ENCODE peak calls at places on chromosomes 3 and 15, in eight cellular contexts. O is kidney, M is pancreas, S is cardiac fibroblast, C is fibroblast of mammary gland, V is fibroblast of lung, Q is A549, Z is brain microvascular endothelial cell. J is an unnamed sample.

GRCh38 chr15:83978588-83978987 is 257.0 kb upstream of the GOLGA6L4 start:
- DNase-seq in O (no peak), M (no peak), S (no peak), C (no peak), V (no peak), Q (no peak), Z (no peak), J (no peak)

GRCh38 chr3:161672478-161672877 is 175.9 kb downstream of the OTOL1 start:
- DNase-seq in O (no peak), M (no peak), S (no peak), C (peak), V (no peak), Q (no peak), Z (no peak), J (no peak)

GRCh38 chr3:28743843-28744242 is 395.2 kb upstream of the AZI2 start:
- DNase-seq in O (no peak), M (no peak), S (no peak), C (no peak), V (peak), Q (peak), Z (no peak), J (no peak)

GRCh38 chr15:75551076-75551475 is 28.0 kb downstream of the PTPN9 start:
- DNase-seq in O (no peak), M (no peak), S (no peak), C (no peak), V (no peak), Q (no peak), Z (no peak), J (no peak)

GRCh38 chr3:73874596-73874995 is 249.9 kb upstream of the PDZRN3 start:
- DNase-seq in O (no peak), M (no peak), S (no peak), C (no peak), V (no peak), Q (no peak), Z (no peak), J (no peak)

GRCh38 chr15:98734472-98735284 is 86.3 kb downstream of the IGF1R start:
- DNase-seq in O (no peak), M (no peak), S (peak), C (peak), V (peak), Q (no peak), Z (no peak), J (peak)

GRCh38 chr15:26294062-26294689 is 431.0 kb upstream of the ATP10A start:
- DNase-seq in O (peak), M (no peak), S (no peak), C (no peak), V (no peak), Q (no peak), Z (no peak), J (no peak)

GRCh38 chr3:50057756-50058155 is 31.0 kb upstream of the RBM5 start:
- DNase-seq in O (no peak), M (no peak), S (no peak), C (no peak), V (no peak), Q (no peak), Z (no peak), J (no peak)

GRCh38 chr3:171375704-171376103 is 84.5 kb downstream of the TNIK start:
- DNase-seq in O (no peak), M (no peak), S (no peak), C (no peak), V (no peak), Q (no peak), Z (no peak), J (no peak)

GRCh38 chr15:47514251-47514652 is 203.1 kb upstream of the SEMA6D start:
- DNase-seq in O (no peak), M (no peak), S (peak), C (peak), V (peak), Q (no peak), Z (peak), J (peak)

GRCh38 chr15:52797625-52798501 is 7.7 kb upstream of the ONECUT1 start:
- DNase-seq in O (no peak), M (no peak), S (no peak), C (no peak), V (no peak), Q (no peak), Z (no peak), J (no peak)
- H3K4me3 ChIP-seq in O (no peak), M (no peak), S (no peak), C (no peak), V (no peak), Q (no peak), Z (no peak), J (no peak)

GRCh38 chr3:154730221-154730620 is 300.2 kb upstream of the GPR149 start:
- DNase-seq in O (no peak), M (no peak), S (no peak), C (peak), V (no peak), Q (no peak), Z (no peak), J (peak)
- TF ChIP-seq CTCF in O (peak), M (no peak), S (no peak), C (no peak), V (no peak), Q (no peak), Z (no peak), J (no peak)

GRCh38 chr15:40049076-40049475 is 10.1 kb upstream of the SRP14 start:
- DNase-seq in O (no peak), M (no peak), S (no peak), C (no peak), V (no peak), Q (no peak), Z (no peak), J (no peak)
- H3K4me3 ChIP-seq in O (no peak), M (no peak), S (no peak), C (no peak), V (no peak), Q (no peak), Z (no peak), J (no peak)

DNA sequence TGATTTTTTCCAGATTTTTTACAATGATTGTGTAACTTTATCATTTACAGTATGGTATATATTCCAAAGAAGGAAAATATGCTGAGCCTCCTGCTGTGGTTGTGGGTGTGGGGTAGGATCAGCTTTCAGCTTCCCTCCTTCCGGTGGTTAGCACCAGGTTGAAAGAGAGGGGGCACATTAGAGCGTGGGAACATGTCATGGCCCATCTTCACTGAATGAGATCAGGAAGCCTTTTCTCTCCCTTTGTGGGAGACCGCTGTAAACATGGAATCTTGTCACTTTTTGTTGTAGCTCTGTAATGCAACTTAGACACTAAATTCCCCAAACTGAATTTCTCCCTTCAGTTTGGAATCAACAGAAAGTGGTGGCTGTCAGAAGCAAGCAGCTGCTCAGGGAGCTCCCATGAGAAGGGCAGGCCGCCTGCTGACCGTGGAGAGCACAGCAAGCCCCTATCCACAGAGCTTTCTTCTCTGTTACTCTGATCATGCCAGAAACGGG is 86.7 kb upstream of the LIMD1 start:
- DNase-seq in O (no peak), M (no peak), S (peak), C (peak), V (peak), Q (peak), Z (peak), J (peak)
- TF ChIP-seq CTCF in O (no peak), M (no peak), S (peak), C (peak), V (peak), Q (no peak), Z (peak), J (peak)

DNA sequence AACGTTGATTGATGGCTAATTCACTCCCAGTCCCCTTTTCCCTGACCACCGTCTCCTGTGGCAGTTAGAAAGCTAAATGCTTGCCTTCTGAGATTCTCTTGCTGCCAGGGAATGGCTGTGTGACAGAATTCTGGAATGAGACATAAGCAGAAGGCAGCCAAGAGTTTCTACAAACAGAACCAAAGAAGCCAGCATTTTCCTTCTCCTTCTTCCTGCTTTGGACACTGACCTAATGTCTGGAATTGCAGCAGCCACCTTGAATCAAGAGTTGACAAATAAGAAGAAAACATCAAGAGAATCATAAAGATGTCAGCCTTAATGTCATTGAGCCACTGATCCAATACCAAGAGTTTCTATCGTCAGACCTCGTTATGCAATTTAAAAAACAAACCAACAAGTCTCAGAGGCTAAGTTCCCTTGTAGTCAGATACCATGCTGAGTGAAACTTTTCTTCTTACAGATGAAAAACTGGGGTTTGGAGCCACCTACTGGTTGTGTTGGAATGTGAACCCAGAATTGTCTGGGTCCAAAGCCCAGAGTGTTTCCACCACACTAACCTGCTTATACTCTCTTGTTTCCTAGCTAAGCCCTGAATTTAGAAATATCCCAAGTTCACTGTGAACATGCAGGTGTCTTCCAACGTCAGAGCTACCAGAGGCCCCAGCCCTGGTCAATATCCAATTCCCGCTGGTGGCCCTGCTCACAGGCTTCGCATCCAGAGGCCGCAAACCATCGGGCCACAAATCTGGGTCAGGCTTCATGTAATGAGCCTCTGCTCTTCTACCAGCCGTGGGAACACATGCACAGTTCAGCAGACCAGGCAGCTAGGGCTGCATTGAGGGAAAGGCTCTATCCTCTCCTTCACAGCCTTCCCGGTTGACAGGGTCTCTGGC is 42.5 kb downstream of the MCF2L2 start:
- DNase-seq in O (no peak), M (no peak), S (peak), C (peak), V (peak), Q (peak), Z (peak), J (peak)
- H3K4me3 ChIP-seq in O (no peak), M (no peak), S (no peak), C (no peak), V (no peak), Q (no peak), Z (no peak), J (no peak)

GRCh38 chr3:98068824-98069223 is 18.1 kb upstream of the OR5AC2 start:
- DNase-seq in O (no peak), M (no peak), S (no peak), C (no peak), V (no peak), Q (no peak), Z (no peak), J (no peak)
- TF ChIP-seq CTCF in O (no peak), M (no peak), S (no peak), C (peak), V (no peak), Q (no peak), Z (no peak), J (no peak)

GRCh38 chr3:157276801-157277200 is 116.9 kb upstream of the CCNL1 start:
- DNase-seq in O (no peak), M (no peak), S (no peak), C (no peak), V (no peak), Q (no peak), Z (no peak), J (no peak)

GRCh38 chr3:157279237-157279636 is 119.3 kb upstream of the CCNL1 start:
- DNase-seq in O (no peak), M (no peak), S (no peak), C (no peak), V (no peak), Q (no peak), Z (no peak), J (no peak)

GRCh38 chr3:157280786-157281185 is 120.8 kb upstream of the CCNL1 start:
- DNase-seq in O (no peak), M (no peak), S (peak), C (peak), V (no peak), Q (no peak), Z (no peak), J (peak)

GRCh38 chr3:157285966-157286365 is 126.0 kb upstream of the CCNL1 start:
- DNase-seq in O (no peak), M (no peak), S (no peak), C (no peak), V (no peak), Q (no peak), Z (no peak), J (no peak)

DNA sequence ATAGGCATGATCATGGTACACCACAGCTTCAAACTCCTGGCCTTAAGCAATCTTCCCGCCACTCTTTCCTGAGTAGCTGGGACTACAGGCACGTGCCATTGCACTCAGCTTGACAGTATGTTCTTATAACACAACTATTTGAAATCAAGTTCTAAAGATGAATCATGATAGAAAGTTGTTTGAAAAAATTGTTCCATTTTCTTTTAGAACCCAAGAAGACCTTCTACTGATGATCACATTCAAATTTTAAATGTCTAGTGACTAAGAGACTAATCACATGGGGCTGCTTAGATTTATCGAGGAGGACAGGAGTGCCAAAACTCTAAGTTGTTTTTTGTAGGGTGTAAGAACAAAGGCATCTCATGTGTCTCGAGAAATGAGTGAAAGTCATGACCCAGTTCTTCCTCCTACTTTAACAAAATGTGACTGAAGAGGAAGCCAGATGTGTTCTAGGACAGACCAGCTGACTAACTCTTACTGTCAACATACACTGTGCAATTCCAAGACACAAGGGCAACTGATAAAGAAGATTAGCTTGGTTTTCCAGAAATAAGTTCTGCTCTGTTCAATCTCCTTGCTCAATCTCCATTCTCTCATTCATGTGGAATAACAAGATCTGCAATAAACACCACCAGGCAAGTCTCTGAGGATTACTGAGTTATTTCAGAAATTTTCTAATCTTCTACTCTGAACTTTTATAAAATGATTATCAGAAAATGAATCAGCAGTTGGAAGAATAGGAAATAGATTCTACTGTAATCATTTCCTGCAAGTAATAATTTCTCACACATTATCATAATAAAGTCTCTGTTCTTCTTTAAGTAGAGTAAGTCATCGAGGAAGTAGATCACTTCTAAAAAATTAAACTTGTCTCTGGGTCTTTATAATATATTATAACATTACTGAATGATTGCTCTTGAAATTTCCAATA is 122.6 kb upstream of the CCNL1 start:
- DNase-seq in O (no peak), M (no peak), S (peak), C (peak), V (peak), Q (no peak), Z (peak), J (peak)
- H3K4me3 ChIP-seq in O (no peak), M (no peak), S (no peak), C (peak), V (no peak), Q (no peak), Z (no peak), J (no peak)

GRCh38 chr3:150778793-150779401 is 15.9 kb upstream of the SIAH2 start:
- DNase-seq in O (peak), M (no peak), S (no peak), C (no peak), V (no peak), Q (no peak), Z (no peak), J (no peak)
- TF ChIP-seq CTCF in O (no peak), M (no peak), S (no peak), C (no peak), V (no peak), Q (no peak), Z (no peak), J (no peak)